ENCODE peak calls at places on chromosomes 6 and 20, in nine cellular contexts. I, C, V, X, N, L, A, Z and U are unnamed samples.

GRCh38 chr6:167154291-167154690 is 3.5 kb downstream of the GPR31 start:
- DNase-seq in I (no peak), C (no peak), V (no peak), X (no peak), N (no peak), L (no peak), A (no peak), Z (no peak), U (no peak)

GRCh38 chr6:113909224-113909856 is 52.2 kb downstream of the MARCKS start:
- DNase-seq in I (no peak), C (peak), V (peak), X (no peak), N (peak), L (peak), A (no peak), Z (no peak), U (peak)

GRCh38 chr6:34926655-34927054 is 37.6 kb downstream of the ANKS1A start:
- DNase-seq in I (no peak), C (no peak), V (peak), X (no peak), N (no peak), L (no peak), A (no peak), Z (no peak), U (no peak)

GRCh38 chr20:50845566-50846211 is 50.8 kb downstream of the BCAS4 start:
- DNase-seq in I (no peak), C (no peak), V (peak), X (no peak), N (no peak), L (no peak), A (no peak), Z (no peak), U (no peak)

GRCh38 chr20:63833776-63834544 is 2.9 kb upstream of the ZBTB46 start:
- DNase-seq in I (no peak), C (no peak), V (no peak), X (no peak), N (no peak), L (no peak), A (no peak), Z (no peak), U (no peak)

GRCh38 chr20:52103911-52104545 is 87.6 kb downstream of the ZFP64 start:
- DNase-seq in I (no peak), C (no peak), V (no peak), X (no peak), N (no peak), L (no peak), A (no peak), Z (no peak), U (no peak)

GRCh38 chr20:49171928-49172327 is 16.2 kb downstream of the STAU1 start:
- DNase-seq in I (no peak), C (no peak), V (no peak), X (peak), N (no peak), L (no peak), A (no peak), Z (no peak), U (no peak)

GRCh38 chr6:150491131-150491795 is 108.4 kb upstream of the PLEKHG1 start:
- DNase-seq in I (no peak), C (no peak), V (peak), X (no peak), N (no peak), L (no peak), A (no peak), Z (no peak), U (no peak)

GRCh38 chr20:40265872-40266533 is 423.0 kb downstream of the MAFB start:
- DNase-seq in I (no peak), C (no peak), V (peak), X (no peak), N (no peak), L (peak), A (no peak), Z (no peak), U (peak)

GRCh38 chr6:166025149-166025898 is 142.3 kb downstream of the TBXT start:
- DNase-seq in I (no peak), C (no peak), V (peak), X (no peak), N (peak), L (no peak), A (no peak), Z (no peak), U (no peak)

GRCh38 chr6:20203561-20204528 is 8.4 kb downstream of the MBOAT1 start:
- DNase-seq in I (no peak), C (no peak), V (no peak), X (no peak), N (no peak), L (no peak), A (no peak), Z (no peak), U (no peak)

GRCh38 chr20:19396466-19397081 is 184.1 kb downstream of the SLC24A3 start:
- DNase-seq in I (no peak), C (no peak), V (no peak), X (no peak), N (no peak), L (no peak), A (no peak), Z (no peak), U (no peak)

GRCh38 chr20:63962426-63963347 is 6.5 kb upstream of the UCKL1 start:
- DNase-seq in I (no peak), C (no peak), V (no peak), X (no peak), N (no peak), L (no peak), A (no peak), Z (no peak), U (no peak)

GRCh38 chr20:53329781-53330180 is 263.9 kb downstream of the ZNF217 start:
- DNase-seq in I (no peak), C (no peak), V (no peak), X (no peak), N (no peak), L (no peak), A (no peak), Z (no peak), U (no peak)

GRCh38 chr6:122821095-122821494 is 32.0 kb downstream of the SMPDL3A start:
- DNase-seq in I (no peak), C (no peak), V (no peak), X (no peak), N (no peak), L (no peak), A (no peak), Z (no peak), U (no peak)

GRCh38 chr20:2544211-2544610 is 7.8 kb downstream of the TMC2 start:
- DNase-seq in I (no peak), C (no peak), V (no peak), X (no peak), N (no peak), L (no peak), A (no peak), Z (no peak), U (no peak)

GRCh38 chr6:7646394-7646793 is 56.4 kb downstream of the SNRNP48 start:
- DNase-seq in I (no peak), C (no peak), V (peak), X (no peak), N (no peak), L (no peak), A (no peak), Z (no peak), U (no peak)

GRCh38 chr20:60921021-60921622 is 330.9 kb upstream of the CDH4 start:
- DNase-seq in I (no peak), C (no peak), V (no peak), X (no peak), N (no peak), L (no peak), A (no peak), Z (no peak), U (peak)

GRCh38 chr20:51275181-51275580 is 252.3 kb upstream of the KCNG1 start:
- DNase-seq in I (no peak), C (no peak), V (no peak), X (no peak), N (no peak), L (no peak), A (no peak), Z (no peak), U (no peak)